ENCODE peak calls at places on chromosomes 13 and 19, in nine cellular contexts. M is BJ, H is mucosa of descending colon, E is GM12865, O is fibroblast of the aortic adventitia, K is cardiac muscle cell, Q is GM23338, B is fibroblast of lung, G is Panc1. U is an unnamed sample.

GRCh38 chr19:41219924-41220567 is 1.0 kb downstream of the AXL start:
- DNase-seq in G (no peak), B (peak), M (no peak), K (peak), H (no peak), E (no peak), O (peak), Q (peak), U (no peak)

GRCh38 chr13:82947121-82948077 is 934.9 kb downstream of the SLITRK1 start:
- DNase-seq in E (no peak), H (no peak), Q (no peak), K (no peak), O (no peak), B (peak), M (peak), G (no peak), U (no peak)

GRCh38 chr13:110290811-110291210 is 16.1 kb downstream of the COL4A1 start:
- DNase-seq in B (no peak), G (no peak), M (no peak), K (no peak), Q (no peak), H (no peak), E (no peak), O (no peak), U (no peak)

GRCh38 chr19:18833141-18833476 is 1.4 kb downstream of the UPF1 start:
- DNase-seq in H (no peak), K (no peak), B (no peak), Q (no peak), M (no peak), G (no peak), E (no peak), O (no peak), U (no peak)

GRCh38 chr13:114099191-114099590 is 33.2 kb downstream of the RASA3 start:
- DNase-seq in G (no peak), K (peak), H (peak), M (peak), E (peak), O (peak), B (peak), Q (no peak), U (peak)

GRCh38 chr19:48635263-48635965 is 1.8 kb downstream of the DBP start:
- DNase-seq in K (peak), G (no peak), Q (peak), O (no peak), B (no peak), M (no peak), E (peak), H (peak), U (peak)

GRCh38 chr13:34466301-34466700 is 475.8 kb upstream of the NBEA start:
- DNase-seq in G (no peak), B (no peak), O (no peak), M (no peak), H (no peak), E (no peak), K (no peak), Q (no peak), U (no peak)

GRCh38 chr13:110440946-110441731 is 120.4 kb downstream of the RAB20 start:
- DNase-seq in Q (no peak), K (no peak), E (no peak), B (no peak), O (no peak), M (no peak), H (no peak), G (no peak), U (no peak)

GRCh38 chr13:66578305-66578704 is 651.8 kb downstream of the PCDH9 start:
- DNase-seq in E (no peak), M (no peak), O (no peak), K (no peak), B (peak), G (no peak), H (no peak), Q (no peak), U (no peak)

GRCh38 chr13:111385182-111385857 is 64.9 kb downstream of the TEX29 start:
- DNase-seq in O (no peak), G (no peak), K (no peak), Q (no peak), E (no peak), H (no peak), B (no peak), M (no peak), U (no peak)

GRCh38 chr19:56866563-56866962 is 26.0 kb upstream of the PEG3 start:
- DNase-seq in H (no peak), B (no peak), E (no peak), M (no peak), K (no peak), Q (no peak), G (no peak), O (no peak), U (no peak)

GRCh38 chr13:107650081-107650701 is 565.1 kb downstream of the LIG4 start:
- DNase-seq in Q (peak), M (no peak), G (peak), K (peak), H (no peak), E (peak), O (peak), B (peak), U (peak)

GRCh38 chr19:47495478-47496372 is 11.7 kb upstream of the KPTN start:
- DNase-seq in G (no peak), H (peak), E (no peak), O (no peak), M (no peak), K (no peak), Q (no peak), B (no peak), U (no peak)

DNA sequence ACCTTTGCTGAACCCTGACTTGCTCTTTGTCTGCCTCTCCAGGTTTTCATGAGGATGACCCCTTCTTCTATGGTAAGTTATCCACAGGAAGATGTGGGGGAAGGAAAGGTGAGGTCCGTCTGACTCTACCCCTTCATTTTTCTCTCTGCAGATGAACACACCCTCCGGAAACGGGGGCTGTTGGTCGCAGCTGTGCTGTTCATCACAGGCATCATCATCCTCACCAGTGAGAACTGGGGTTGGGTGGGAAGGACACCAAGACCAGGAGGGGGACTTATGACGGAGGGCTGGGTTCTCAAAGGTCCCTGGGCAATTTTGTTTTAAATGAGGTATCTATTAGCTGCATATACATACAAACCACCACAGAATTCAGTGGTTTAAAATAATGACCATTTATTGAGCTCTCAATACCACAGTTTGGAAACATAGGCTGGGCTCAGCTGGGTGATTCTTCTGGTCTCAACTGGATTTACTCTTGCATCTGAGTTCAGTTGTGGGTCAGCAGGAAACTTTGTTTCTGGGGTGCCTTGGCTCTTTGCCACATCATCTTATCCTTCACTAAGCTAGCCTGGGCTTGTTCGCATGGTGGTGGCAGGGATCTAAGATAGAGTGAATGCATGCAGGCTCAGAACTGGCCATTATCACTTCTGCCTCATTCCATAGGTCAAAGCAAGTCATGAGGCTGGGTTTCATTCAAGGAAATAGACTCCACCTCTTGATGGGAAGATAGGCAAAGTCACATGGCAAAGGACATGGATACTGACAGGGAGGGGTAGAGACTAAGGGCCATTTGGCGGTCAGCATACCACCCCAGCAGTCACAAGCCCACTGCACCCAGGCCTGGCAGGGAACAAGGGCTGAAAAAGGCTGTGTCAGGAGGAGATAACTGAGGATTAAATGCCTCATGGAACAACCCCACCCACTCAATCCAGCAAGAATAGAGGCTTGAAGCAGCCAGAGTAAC is 11.8 kb downstream of the FXYD5 start:
- DNase-seq in H (no peak), B (no peak), O (no peak), E (no peak), K (no peak), G (no peak), Q (no peak), M (no peak), U (no peak)
- H3K4me3 ChIP-seq in H (no peak), B (no peak), O (no peak), E (no peak), K (no peak), G (no peak), Q (no peak), M (no peak), U (no peak)

GRCh38 chr13:50650478-50650877 is 193.0 kb downstream of the DLEU7 start:
- DNase-seq in M (no peak), B (peak), E (peak), Q (no peak), O (no peak), K (no peak), H (no peak), G (no peak), U (no peak)

GRCh38 chr13:50646070-50646469 is 197.4 kb downstream of the DLEU7 start:
- DNase-seq in H (no peak), O (no peak), G (no peak), M (peak), Q (no peak), E (no peak), K (no peak), B (peak), U (no peak)

GRCh38 chr13:50650936-50651638 is 192.4 kb downstream of the DLEU7 start:
- DNase-seq in B (peak), M (no peak), Q (no peak), G (peak), K (no peak), O (peak), H (no peak), E (peak), U (no peak)

GRCh38 chr13:50654341-50654740 is 189.2 kb downstream of the DLEU7 start:
- DNase-seq in O (no peak), Q (no peak), G (no peak), H (no peak), B (no peak), K (no peak), E (no peak), M (no peak), U (no peak)

DNA sequence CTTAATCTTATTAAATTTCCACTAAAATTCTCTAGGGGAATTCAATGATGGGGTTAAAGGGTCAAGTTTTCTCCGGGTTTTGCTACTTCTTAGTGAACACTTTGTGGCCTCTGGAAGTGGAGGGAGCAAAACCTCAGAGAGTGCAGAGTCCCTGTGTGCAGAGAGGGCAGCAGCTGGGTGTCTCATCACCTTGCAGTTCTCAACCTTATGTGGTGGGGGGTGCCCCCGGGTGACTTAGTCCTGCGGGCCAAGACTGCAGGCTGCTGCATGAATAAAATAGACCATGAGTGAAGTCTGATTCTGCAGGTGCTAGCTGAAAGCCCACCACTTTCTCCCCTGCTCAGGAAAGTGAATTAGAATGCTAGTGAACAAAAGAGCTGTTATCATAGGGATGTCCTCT is 191.6 kb downstream of the DLEU7 start:
- DNase-seq in G (no peak), K (no peak), O (no peak), M (no peak), Q (no peak), H (no peak), E (no peak), B (no peak), U (no peak)
- H3K4me3 ChIP-seq in G (no peak), K (no peak), O (no peak), M (no peak), Q (no peak), H (no peak), E (no peak), B (no peak), U (no peak)

GRCh38 chr13:35470671-35471465 is 5.6 kb downstream of the MAB21L1 start:
- DNase-seq in B (peak), Q (peak), K (peak), O (peak), E (no peak), M (no peak), H (no peak), G (no peak), U (peak)
- H3K4me3 ChIP-seq in B (peak), Q (peak), K (peak), O (peak), E (no peak), M (peak), H (no peak), G (no peak), U (peak)

DNA sequence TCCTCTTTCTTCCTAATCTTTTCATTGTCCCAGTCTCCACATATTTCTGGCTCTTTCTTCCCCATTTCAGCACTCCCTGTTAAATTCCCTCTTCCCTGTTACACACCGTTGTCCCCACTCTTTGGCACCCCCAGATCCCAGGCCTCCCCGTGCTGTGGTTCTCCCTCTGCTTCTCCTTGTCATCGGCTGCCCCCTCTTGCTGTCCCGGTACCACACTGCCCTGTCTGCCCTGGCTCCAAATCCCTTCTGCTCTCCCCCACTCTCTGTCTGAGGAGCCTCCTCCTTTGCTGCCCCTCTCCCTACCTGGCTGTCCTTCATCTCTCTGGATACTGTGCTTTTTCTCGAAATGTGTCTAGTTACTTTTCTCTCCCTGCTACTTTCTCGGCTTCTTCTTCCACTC is 978 bp downstream of the ZNF415 start:
- DNase-seq in K (no peak), E (no peak), H (no peak), O (no peak), Q (peak), G (no peak), M (no peak), B (no peak), U (no peak)
- H3K4me3 ChIP-seq in K (peak), E (no peak), H (no peak), O (no peak), Q (peak), G (no peak), M (peak), B (peak), U (peak)

GRCh38 chr19:15284091-15284490 is 48.2 kb downstream of the BRD4 start:
- DNase-seq in O (no peak), B (no peak), M (no peak), E (no peak), G (no peak), Q (no peak), K (no peak), H (no peak), U (no peak)

GRCh38 chr19:15284896-15285295 is 47.4 kb downstream of the BRD4 start:
- DNase-seq in M (no peak), O (no peak), B (no peak), Q (no peak), H (no peak), E (no peak), K (no peak), G (no peak), U (no peak)

GRCh38 chr19:15286688-15287355 is 45.5 kb downstream of the BRD4 start:
- DNase-seq in O (no peak), M (no peak), K (no peak), Q (no peak), G (no peak), E (no peak), B (no peak), H (no peak), U (no peak)

GRCh38 chr19:15287496-15287895 is 44.8 kb downstream of the BRD4 start:
- DNase-seq in K (no peak), G (no peak), H (no peak), Q (no peak), B (no peak), O (no peak), E (peak), M (no peak), U (no peak)

GRCh38 chr19:15285896-15286591 is 46.3 kb downstream of the BRD4 start:
- DNase-seq in Q (peak), M (no peak), H (no peak), B (no peak), E (peak), G (no peak), K (no peak), O (no peak), U (no peak)
- H3K4me3 ChIP-seq in Q (no peak), M (no peak), H (no peak), B (no peak), E (peak), G (no peak), K (no peak), O (no peak), U (no peak)

DNA sequence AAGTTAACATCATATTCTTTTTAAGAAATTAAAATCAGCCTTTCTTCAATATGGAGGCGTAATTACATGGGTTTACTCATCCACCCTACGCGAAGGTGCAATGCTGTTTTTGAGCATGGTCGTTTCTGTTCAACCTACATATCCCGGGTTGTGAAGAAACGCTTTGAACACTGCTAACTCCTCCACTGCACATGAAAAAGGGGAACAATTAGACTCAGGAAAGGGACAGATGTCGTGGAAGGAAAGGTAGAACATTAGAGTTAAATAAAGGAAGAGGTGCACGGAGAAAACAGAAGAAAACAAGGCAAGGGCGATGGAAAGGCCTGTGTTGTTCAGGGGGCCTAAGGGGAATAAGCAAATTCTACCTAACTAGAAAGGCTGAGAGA is 4.1 kb downstream of the ZIC5 start:
- DNase-seq in E (no peak), B (no peak), Q (no peak), K (no peak), O (no peak), G (no peak), H (no peak), M (no peak), U (peak)
- H3K4me3 ChIP-seq in E (no peak), B (no peak), Q (peak), K (peak), O (no peak), G (peak), H (no peak), M (no peak), U (peak)